ENCODE peak calls at places on chromosome 21, in six cellular contexts. S is GM23338, V is HL-60, A is HCT116, F is Panc1, Z is HepG2. I is an unnamed sample.

GRCh38 chr21:31236528-31236927 is 107.5 kb downstream of the TIAM1 start:
- DNase-seq in S (no peak), V (no peak), A (no peak), F (no peak), Z (no peak), I (no peak)

GRCh38 chr21:31201548-31201947 is 142.5 kb downstream of the TIAM1 start:
- DNase-seq in S (no peak), V (peak; percentile 26), A (no peak), F (no peak), Z (no peak), I (no peak)

GRCh38 chr21:35586305-35586704 is 474.0 kb downstream of the SETD4 start:
- DNase-seq in S (no peak), V (no peak), A (no peak), F (no peak), Z (no peak), I (no peak)

GRCh38 chr21:28663111-28663693 is 329.5 kb downstream of the LTN1 start:
- DNase-seq in S (no peak), V (no peak), A (no peak), F (no peak), Z (no peak), I (no peak)

GRCh38 chr21:37266515-37267221 is 466 bp downstream of the VPS26C start:
- DNase-seq in S (no peak), V (no peak), A (no peak), F (no peak), Z (peak; percentile 27), I (peak; percentile 23)

GRCh38 chr21:45630876-45631275 is 12.6 kb upstream of the PCBP3 start:
- DNase-seq in S (no peak), V (no peak), A (no peak), F (no peak), Z (no peak), I (no peak)

GRCh38 chr21:45950740-45951515 is 30.6 kb upstream of the COL6A1 start:
- DNase-seq in S (no peak), V (no peak), A (peak; percentile 12), F (no peak), Z (no peak), I (no peak)

GRCh38 chr21:36533468-36533848 is 53.5 kb upstream of the CLDN14 start:
- DNase-seq in S (no peak), V (no peak), A (no peak), F (no peak), Z (no peak), I (no peak)

GRCh38 chr21:36535618-36536241 is 55.8 kb upstream of the CLDN14 start:
- DNase-seq in S (no peak), V (no peak), A (no peak), F (no peak), Z (no peak), I (no peak)

GRCh38 chr21:35178812-35179211 is 129.7 kb upstream of the RUNX1 start:
- DNase-seq in S (no peak), V (no peak), A (no peak), F (peak; percentile 32), Z (no peak), I (no peak)

GRCh38 chr21:38639782-38640750 is 141.8 kb upstream of the ERG start:
- DNase-seq in S (no peak), V (peak; percentile 13), A (no peak), F (no peak), Z (no peak), I (no peak)

GRCh38 chr21:38139380-38140168 is 117.2 kb upstream of the KCNJ15 start:
- DNase-seq in S (no peak), V (no peak), A (no peak), F (no peak), Z (peak; percentile 7), I (peak; percentile 66)

GRCh38 chr21:17513214-17514123 is 626 bp downstream of the CXADR start:
- DNase-seq in S (peak; percentile 52), V (no peak), A (no peak), F (no peak), Z (peak; percentile 16), I (no peak)

DNA sequence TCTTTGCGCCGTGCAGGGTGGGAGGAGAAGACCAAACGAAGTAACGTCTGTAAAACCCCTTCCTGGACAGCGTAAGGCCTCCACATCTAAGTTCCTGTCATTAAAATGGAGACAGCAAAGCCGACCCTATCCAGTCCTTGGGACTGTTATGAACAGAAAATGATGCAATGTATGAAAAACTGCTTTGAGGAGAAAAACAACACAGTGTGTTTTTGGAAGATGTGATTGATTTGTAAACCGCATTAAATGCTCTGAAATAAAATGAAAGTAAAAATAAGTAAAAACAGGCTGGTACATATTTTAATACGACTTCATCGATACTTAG is 827 bp upstream of the URB1 start:
- DNase-seq in S (no peak), V (no peak), A (no peak), F (no peak), Z (no peak), I (no peak)
- TF ChIP-seq REST in S (no peak), V (no peak), A (no peak), F (no peak), Z (no peak), I (no peak)

GRCh38 chr21:42423685-42424084 is 20.0 kb downstream of the UBASH3A start:
- DNase-seq in S (no peak), V (no peak), A (no peak), F (no peak), Z (no peak), I (no peak)

GRCh38 chr21:42425603-42425985 is 21.9 kb downstream of the UBASH3A start:
- DNase-seq in S (no peak), V (no peak), A (no peak), F (no peak), Z (no peak), I (no peak)

GRCh38 chr21:42424848-42425602 is 21.3 kb downstream of the UBASH3A start:
- DNase-seq in S (no peak), V (no peak), A (no peak), F (no peak), Z (no peak), I (no peak)

GRCh38 chr21:42421018-42421793 is 17.5 kb downstream of the UBASH3A start:
- DNase-seq in S (no peak), V (no peak), A (no peak), F (no peak), Z (no peak), I (no peak)

DNA sequence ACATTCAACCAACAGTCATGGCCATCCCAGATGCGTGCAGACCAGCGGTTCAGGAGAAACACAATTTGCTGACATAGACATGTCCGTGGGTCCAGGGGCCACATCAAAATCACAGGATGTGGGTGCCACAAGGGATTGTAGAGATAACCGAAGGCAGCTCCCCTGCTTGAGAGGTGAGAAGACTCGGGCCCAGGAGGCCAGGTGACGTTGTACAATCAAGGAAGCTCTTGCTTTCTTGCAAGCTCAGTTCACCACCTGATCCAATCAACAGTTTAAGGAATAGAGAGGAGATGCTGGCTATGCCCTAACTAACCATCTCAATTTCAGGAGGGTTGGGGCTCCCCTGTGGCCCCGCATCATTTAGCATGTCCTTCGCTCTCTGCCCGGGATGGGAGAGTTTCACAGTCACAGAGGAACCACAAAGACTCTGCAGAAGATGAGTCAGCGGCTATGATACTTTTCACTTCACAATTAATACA is 19.5 kb downstream of the UBASH3A start:
- DNase-seq in S (no peak), V (no peak), A (no peak), F (no peak), Z (no peak), I (no peak)
- TF ChIP-seq REST in S (no peak), V (no peak), A (no peak), F (no peak), Z (no peak), I (no peak)

DNA sequence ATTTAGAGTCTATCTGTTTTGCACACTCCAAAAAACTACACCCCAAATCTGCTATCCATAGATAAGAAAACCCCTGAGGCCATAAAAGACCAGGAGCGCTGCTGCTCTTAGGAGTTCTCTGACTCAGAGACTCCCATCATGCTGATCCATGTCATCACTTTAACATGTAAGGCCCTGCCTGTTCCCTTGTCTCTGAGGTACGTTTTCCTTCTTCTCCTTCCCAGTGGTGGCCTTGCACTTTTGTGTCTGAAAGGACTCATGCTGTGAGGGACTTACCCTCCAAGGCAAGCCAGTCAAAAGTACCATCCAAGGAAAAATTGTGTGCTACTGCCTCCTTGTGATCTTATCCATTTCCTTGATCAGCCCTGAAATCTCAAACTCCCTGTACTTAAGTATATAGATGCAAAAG is 427.4 kb upstream of the NCAM2 start:
- DNase-seq in S (peak; percentile 90), V (no peak), A (no peak), F (no peak), Z (no peak), I (no peak)
- TF ChIP-seq REST in S (no peak), V (no peak), A (no peak), F (no peak), Z (no peak), I (no peak)

GRCh38 chr21:26169611-26170470 is 729 bp downstream of the APP start:
- DNase-seq in S (peak; percentile 64), V (no peak), A (peak; percentile 16), F (no peak), Z (no peak), I (peak; percentile 22)
- TF ChIP-seq REST in S (no peak), V (no peak), A (no peak), F (no peak), Z (no peak), I (no peak)

GRCh38 chr21:41964171-41964570 is 10.4 kb upstream of the C2CD2 start:
- DNase-seq in S (no peak), V (no peak), A (no peak), F (no peak), Z (no peak), I (no peak)
- TF ChIP-seq REST in S (no peak), V (no peak), A (no peak), F (no peak), Z (no peak), I (no peak)

DNA sequence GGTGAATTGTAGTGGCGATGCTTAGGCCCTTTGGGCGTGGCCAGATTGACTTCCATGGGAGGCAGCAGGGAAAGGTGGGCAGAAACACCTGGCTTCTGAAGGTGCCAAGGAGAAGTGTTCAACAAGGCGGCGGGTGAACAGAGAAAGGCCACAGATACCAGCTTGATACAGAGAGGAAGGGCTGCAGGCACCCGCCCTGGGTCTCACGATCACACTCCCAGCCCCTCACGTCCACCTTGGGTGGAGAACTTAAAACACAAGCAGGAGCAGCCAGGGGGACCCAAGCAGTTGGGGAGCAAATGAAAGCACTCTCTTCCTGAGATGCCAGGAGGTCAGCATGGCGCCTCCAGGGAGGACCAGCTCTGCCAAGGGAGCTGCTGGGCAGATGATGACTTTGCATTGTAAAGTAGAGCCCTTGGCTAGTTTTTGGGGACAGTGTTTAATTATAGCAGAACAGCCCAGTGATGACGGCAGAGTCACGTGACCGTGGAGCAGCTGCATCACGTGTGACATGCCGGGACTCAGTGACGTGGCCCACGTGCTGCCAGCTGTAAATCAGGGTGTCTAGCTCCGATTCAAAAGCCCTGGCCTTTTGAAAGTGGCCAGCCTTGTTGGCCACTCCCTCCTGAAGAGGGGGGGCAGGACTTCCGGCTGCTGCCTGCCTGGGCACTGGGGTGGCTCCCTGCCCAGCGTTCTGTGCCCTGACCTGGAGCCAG is 19.0 kb downstream of the SLC37A1 start:
- DNase-seq in S (no peak), V (no peak), A (no peak), F (no peak), Z (no peak), I (no peak)
- TF ChIP-seq REST in S (no peak), V (no peak), A (no peak), F (no peak), Z (no peak), I (no peak)